ENCODE peak calls at places on chromosomes 7 and 10, in eight cellular contexts. One of them, this sample, is unnamed.

GRCh38 chr10:24884793-24885192 is 67.6 kb downstream of the PRTFDC1 start:
- DNase-seq in activated CD4-positive, CD25-positive, alpha-beta regulatory T cell: no peak
- DNase-seq in iris pigment epithelial cell: no peak
- DNase-seq in astrocyte of the spinal cord: no peak
- DNase-seq in mesothelial cell of epicardium: no peak
- DNase-seq in nucleus accumbens: no peak
- DNase-seq in fibroblast of lung: no peak
- DNase-seq in lung: no peak
- DNase-seq in this sample: no peak

GRCh38 chr7:3307437-3307836 is 6.4 kb downstream of the SDK1 start:
- DNase-seq in lung: no peak
- DNase-seq in mesothelial cell of epicardium: no peak
- DNase-seq in nucleus accumbens: no peak
- DNase-seq in astrocyte of the spinal cord: no peak
- DNase-seq in iris pigment epithelial cell: no peak
- DNase-seq in activated CD4-positive, CD25-positive, alpha-beta regulatory T cell: no peak
- DNase-seq in fibroblast of lung: peak
- DNase-seq in this sample: no peak

GRCh38 chr7:23767514-23767913 is 57.5 kb downstream of the STK31 start:
- DNase-seq in activated CD4-positive, CD25-positive, alpha-beta regulatory T cell: no peak
- DNase-seq in iris pigment epithelial cell: no peak
- DNase-seq in nucleus accumbens: no peak
- DNase-seq in lung: no peak
- DNase-seq in mesothelial cell of epicardium: no peak
- DNase-seq in fibroblast of lung: no peak
- DNase-seq in astrocyte of the spinal cord: no peak
- DNase-seq in this sample: no peak

GRCh38 chr7:52498319-52498718 is 537.1 kb upstream of the POM121L12 start:
- DNase-seq in activated CD4-positive, CD25-positive, alpha-beta regulatory T cell: no peak
- DNase-seq in lung: no peak
- DNase-seq in astrocyte of the spinal cord: no peak
- DNase-seq in mesothelial cell of epicardium: no peak
- DNase-seq in iris pigment epithelial cell: no peak
- DNase-seq in nucleus accumbens: no peak
- DNase-seq in fibroblast of lung: no peak
- DNase-seq in this sample: no peak

GRCh38 chr10:89327803-89328441 is at the start of gene IFIT3:
- DNase-seq in astrocyte of the spinal cord: peak
- DNase-seq in nucleus accumbens: no peak
- DNase-seq in iris pigment epithelial cell: peak
- DNase-seq in fibroblast of lung: peak
- DNase-seq in mesothelial cell of epicardium: no peak
- DNase-seq in lung: peak
- DNase-seq in activated CD4-positive, CD25-positive, alpha-beta regulatory T cell: no peak
- DNase-seq in this sample: peak

GRCh38 chr10:132876131-132876860 is 66.1 kb downstream of the CFAP46 start:
- DNase-seq in nucleus accumbens: no peak
- DNase-seq in mesothelial cell of epicardium: no peak
- DNase-seq in fibroblast of lung: no peak
- DNase-seq in lung: no peak
- DNase-seq in astrocyte of the spinal cord: no peak
- DNase-seq in activated CD4-positive, CD25-positive, alpha-beta regulatory T cell: no peak
- DNase-seq in iris pigment epithelial cell: no peak
- DNase-seq in this sample: no peak

GRCh38 chr7:90948085-90948484 is 316.1 kb upstream of the FZD1 start:
- DNase-seq in astrocyte of the spinal cord: no peak
- DNase-seq in lung: no peak
- DNase-seq in fibroblast of lung: no peak
- DNase-seq in nucleus accumbens: no peak
- DNase-seq in activated CD4-positive, CD25-positive, alpha-beta regulatory T cell: no peak
- DNase-seq in mesothelial cell of epicardium: no peak
- DNase-seq in iris pigment epithelial cell: no peak
- DNase-seq in this sample: no peak

GRCh38 chr7:113267271-113267670 is 148.9 kb upstream of the SMIM30 start:
- DNase-seq in nucleus accumbens: no peak
- DNase-seq in fibroblast of lung: no peak
- DNase-seq in lung: no peak
- DNase-seq in activated CD4-positive, CD25-positive, alpha-beta regulatory T cell: no peak
- DNase-seq in iris pigment epithelial cell: peak
- DNase-seq in mesothelial cell of epicardium: no peak
- DNase-seq in astrocyte of the spinal cord: no peak
- DNase-seq in this sample: no peak

GRCh38 chr10:97542169-97543024 is 30.2 kb upstream of the ANKRD2 start:
- DNase-seq in mesothelial cell of epicardium: no peak
- DNase-seq in iris pigment epithelial cell: peak
- DNase-seq in nucleus accumbens: peak
- DNase-seq in lung: peak
- DNase-seq in astrocyte of the spinal cord: peak
- DNase-seq in fibroblast of lung: peak
- DNase-seq in activated CD4-positive, CD25-positive, alpha-beta regulatory T cell: no peak
- DNase-seq in this sample: peak

GRCh38 chr7:132965951-132966350 is 115.9 kb downstream of the CHCHD3 start:
- DNase-seq in iris pigment epithelial cell: no peak
- DNase-seq in nucleus accumbens: no peak
- DNase-seq in activated CD4-positive, CD25-positive, alpha-beta regulatory T cell: no peak
- DNase-seq in astrocyte of the spinal cord: no peak
- DNase-seq in fibroblast of lung: no peak
- DNase-seq in mesothelial cell of epicardium: no peak
- DNase-seq in lung: no peak
- DNase-seq in this sample: no peak

GRCh38 chr7:97307521-97308108 is 190.1 kb downstream of the SDHAF3 start:
- DNase-seq in nucleus accumbens: no peak
- DNase-seq in fibroblast of lung: peak
- DNase-seq in iris pigment epithelial cell: peak
- DNase-seq in activated CD4-positive, CD25-positive, alpha-beta regulatory T cell: no peak
- DNase-seq in lung: no peak
- DNase-seq in astrocyte of the spinal cord: peak
- DNase-seq in mesothelial cell of epicardium: no peak
- DNase-seq in this sample: no peak

GRCh38 chr10:73183882-73184281 is 16.0 kb downstream of the FAM149B1 start:
- DNase-seq in fibroblast of lung: no peak
- DNase-seq in mesothelial cell of epicardium: no peak
- DNase-seq in activated CD4-positive, CD25-positive, alpha-beta regulatory T cell: no peak
- DNase-seq in iris pigment epithelial cell: peak
- DNase-seq in lung: no peak
- DNase-seq in astrocyte of the spinal cord: peak
- DNase-seq in nucleus accumbens: no peak
- DNase-seq in this sample: no peak

GRCh38 chr10:86449926-86450558 is 71.5 kb downstream of the WAPL start:
- DNase-seq in fibroblast of lung: no peak
- DNase-seq in astrocyte of the spinal cord: no peak
- DNase-seq in iris pigment epithelial cell: no peak
- DNase-seq in lung: no peak
- DNase-seq in mesothelial cell of epicardium: no peak
- DNase-seq in nucleus accumbens: no peak
- DNase-seq in activated CD4-positive, CD25-positive, alpha-beta regulatory T cell: no peak
- DNase-seq in this sample: no peak

GRCh38 chr10:35074266-35074665 is 15.9 kb downstream of the CUL2 start:
- DNase-seq in astrocyte of the spinal cord: peak
- DNase-seq in lung: no peak
- DNase-seq in fibroblast of lung: no peak
- DNase-seq in iris pigment epithelial cell: peak
- DNase-seq in nucleus accumbens: no peak
- DNase-seq in mesothelial cell of epicardium: no peak
- DNase-seq in activated CD4-positive, CD25-positive, alpha-beta regulatory T cell: no peak
- DNase-seq in this sample: no peak

GRCh38 chr10:102230264-102230860 is 4.3 kb downstream of the ELOVL3 start:
- DNase-seq in lung: no peak
- DNase-seq in activated CD4-positive, CD25-positive, alpha-beta regulatory T cell: no peak
- DNase-seq in fibroblast of lung: peak
- DNase-seq in mesothelial cell of epicardium: peak
- DNase-seq in astrocyte of the spinal cord: peak
- DNase-seq in nucleus accumbens: no peak
- DNase-seq in iris pigment epithelial cell: peak
- DNase-seq in this sample: peak

GRCh38 chr7:81600608-81601007 is 169.2 kb downstream of the HGF start:
- DNase-seq in activated CD4-positive, CD25-positive, alpha-beta regulatory T cell: no peak
- DNase-seq in iris pigment epithelial cell: peak
- DNase-seq in fibroblast of lung: peak
- DNase-seq in lung: no peak
- DNase-seq in astrocyte of the spinal cord: peak
- DNase-seq in mesothelial cell of epicardium: no peak
- DNase-seq in nucleus accumbens: no peak
- DNase-seq in this sample: no peak

GRCh38 chr10:24251547-24251946 is 42.6 kb downstream of the KIAA1217 start:
- DNase-seq in mesothelial cell of epicardium: no peak
- DNase-seq in astrocyte of the spinal cord: no peak
- DNase-seq in iris pigment epithelial cell: no peak
- DNase-seq in activated CD4-positive, CD25-positive, alpha-beta regulatory T cell: no peak
- DNase-seq in fibroblast of lung: no peak
- DNase-seq in nucleus accumbens: no peak
- DNase-seq in lung: no peak
- DNase-seq in this sample: no peak

GRCh38 chr7:112462236-112462635 is 12.0 kb downstream of the IFRD1 start:
- DNase-seq in fibroblast of lung: peak
- DNase-seq in nucleus accumbens: no peak
- DNase-seq in activated CD4-positive, CD25-positive, alpha-beta regulatory T cell: no peak
- DNase-seq in mesothelial cell of epicardium: no peak
- DNase-seq in astrocyte of the spinal cord: peak
- DNase-seq in lung: peak
- DNase-seq in iris pigment epithelial cell: peak
- DNase-seq in this sample: peak

This sample was measured in ACHN.